ENCODE peak calls at places on chromosomes 5 and 9, in four cellular contexts. S is K562, V is HCT116, H is SK-N-SH. D is an unnamed sample.

GRCh38 chr5:134911285-134912215 is 6.6 kb downstream of the PCBD2 start:
- DNase-seq in S (no peak), V (no peak), H (no peak), D (no peak)

GRCh38 chr9:16924311-16924915 is 53.9 kb upstream of the BNC2 start:
- DNase-seq in S (no peak), V (no peak), H (no peak), D (no peak)

GRCh38 chr5:102713278-102713677 is 41.8 kb upstream of the PAM start:
- DNase-seq in S (no peak), V (no peak), H (no peak), D (no peak)

GRCh38 chr5:95530441-95530840 is 24.3 kb downstream of the SKIC3 start:
- DNase-seq in S (no peak), V (no peak), H (no peak), D (no peak)

GRCh38 chr5:179137643-179138567 is 77.7 kb downstream of the ZNF354C start:
- DNase-seq in S (no peak), V (no peak), H (peak; percentile 55), D (no peak)

GRCh38 chr5:170353946-170354345 is 35.2 kb downstream of the KCNMB1 start:
- DNase-seq in S (no peak), V (no peak), H (peak; percentile 63), D (no peak)

GRCh38 chr5:9302228-9302627 is 243.6 kb downstream of the SEMA5A start:
- DNase-seq in S (no peak), V (no peak), H (no peak), D (no peak)

GRCh38 chr9:88721028-88721427 is 186.1 kb downstream of the NXNL2 start:
- DNase-seq in S (no peak), V (no peak), H (no peak), D (no peak)

GRCh38 chr5:160064979-160065619 is 54.2 kb downstream of the PWWP2A start:
- DNase-seq in S (no peak), V (no peak), H (peak; percentile 23), D (no peak)

GRCh38 chr9:8156336-8156735 is 356.8 kb upstream of the DMAC1 start:
- DNase-seq in S (no peak), V (no peak), H (no peak), D (no peak)

GRCh38 chr9:128067622-128067897 is 440 bp upstream of the NAIF1 start:
- DNase-seq in S (no peak), V (no peak), H (no peak), D (no peak)

GRCh38 chr9:126361810-126362238 is 35.2 kb downstream of the MVB12B start:
- DNase-seq in S (no peak), V (no peak), H (no peak), D (no peak)

DNA sequence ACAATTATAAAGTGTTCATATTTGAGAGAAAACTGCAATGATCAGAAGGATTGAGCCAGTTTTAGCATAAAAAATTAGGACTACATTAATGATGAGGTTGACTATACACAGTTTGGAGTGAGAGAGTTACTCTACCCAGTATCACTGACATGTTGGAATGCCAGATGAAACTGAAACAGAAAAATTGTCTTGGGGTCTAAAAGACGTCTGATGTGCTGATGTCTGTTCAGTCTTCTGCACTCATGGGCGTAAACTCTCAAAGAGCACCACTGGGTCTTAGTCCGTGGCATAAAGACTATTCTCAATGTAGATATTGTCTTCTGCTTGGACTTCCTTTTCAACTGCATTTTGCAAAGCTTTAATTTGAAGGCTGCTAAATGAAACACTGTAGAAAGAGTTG is 29.5 kb downstream of the HAVCR1 start:
- DNase-seq in S (no peak), V (no peak), H (no peak), D (no peak)
- TF ChIP-seq JUND in S (no peak), V (no peak), H (no peak), D (no peak)

GRCh38 chr5:165914462-165914861 is 2377.0 kb upstream of the WWC1 start:
- DNase-seq in S (no peak), V (no peak), H (no peak), D (no peak)

GRCh38 chr5:165913059-165913458 is 2378.4 kb upstream of the WWC1 start:
- DNase-seq in S (no peak), V (no peak), H (no peak), D (no peak)
- TF ChIP-seq JUND in S (no peak), V (no peak), H (no peak), D (no peak)

DNA sequence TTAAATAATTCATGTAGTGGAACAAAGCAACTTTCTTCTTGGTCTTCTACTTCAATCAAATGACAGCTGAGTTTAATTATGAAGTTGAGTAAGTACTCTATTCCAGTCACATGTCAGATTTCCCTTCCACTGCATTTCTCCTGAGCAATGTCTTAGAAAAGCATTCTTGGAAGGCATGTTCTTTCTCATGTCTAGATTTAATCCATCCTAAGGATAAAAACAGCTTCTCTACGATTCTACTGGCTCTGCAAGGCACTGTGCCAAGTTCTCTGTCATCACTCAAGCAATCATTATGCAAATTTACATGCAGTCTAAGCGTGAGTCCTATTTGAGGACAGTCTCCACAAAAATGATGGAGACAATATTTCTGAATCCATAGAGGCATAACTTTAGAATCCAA is 142.4 kb downstream of the YIPF5 start:
- DNase-seq in S (no peak), V (no peak), H (no peak), D (no peak)
- TF ChIP-seq JUND in S (no peak), V (no peak), H (peak; percentile 38), D (no peak)

GRCh38 chr5:106171708-106172107 is 1499.0 kb downstream of the EFNA5 start:
- DNase-seq in S (no peak), V (no peak), H (no peak), D (no peak)
- TF ChIP-seq JUND in S (no peak), V (no peak), H (peak; percentile 44), D (no peak)

DNA sequence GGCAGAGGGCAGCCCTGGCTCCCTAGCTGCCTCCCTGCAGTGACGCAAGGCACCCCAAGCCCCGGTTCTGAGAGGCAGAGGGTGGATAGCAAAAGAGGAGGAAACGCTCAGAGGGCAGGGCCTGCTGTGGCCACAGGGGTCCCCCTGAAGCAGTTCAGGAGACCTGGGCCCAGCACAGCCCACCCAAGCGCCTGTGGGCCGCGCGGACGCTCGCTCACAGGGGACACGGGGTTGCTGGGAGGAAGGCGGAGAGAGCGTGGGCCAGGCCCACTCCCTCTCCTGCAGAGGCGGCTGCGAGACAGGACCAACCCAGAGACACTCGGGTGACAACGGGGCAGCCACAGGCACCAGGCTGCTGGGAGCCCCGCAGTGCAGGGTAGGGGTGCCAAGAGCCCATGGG is 7.9 kb upstream of the TMEM210 start:
- DNase-seq in S (no peak), V (no peak), H (no peak), D (no peak)
- TF ChIP-seq JUND in S (no peak), V (no peak), H (no peak), D (no peak)

GRCh38 chr5:142425286-142426065 is 100.7 kb upstream of the SPRY4 start:
- DNase-seq in S (no peak), V (no peak), H (no peak), D (no peak)
- TF ChIP-seq JUND in S (no peak), V (no peak), H (no peak), D (no peak)

DNA sequence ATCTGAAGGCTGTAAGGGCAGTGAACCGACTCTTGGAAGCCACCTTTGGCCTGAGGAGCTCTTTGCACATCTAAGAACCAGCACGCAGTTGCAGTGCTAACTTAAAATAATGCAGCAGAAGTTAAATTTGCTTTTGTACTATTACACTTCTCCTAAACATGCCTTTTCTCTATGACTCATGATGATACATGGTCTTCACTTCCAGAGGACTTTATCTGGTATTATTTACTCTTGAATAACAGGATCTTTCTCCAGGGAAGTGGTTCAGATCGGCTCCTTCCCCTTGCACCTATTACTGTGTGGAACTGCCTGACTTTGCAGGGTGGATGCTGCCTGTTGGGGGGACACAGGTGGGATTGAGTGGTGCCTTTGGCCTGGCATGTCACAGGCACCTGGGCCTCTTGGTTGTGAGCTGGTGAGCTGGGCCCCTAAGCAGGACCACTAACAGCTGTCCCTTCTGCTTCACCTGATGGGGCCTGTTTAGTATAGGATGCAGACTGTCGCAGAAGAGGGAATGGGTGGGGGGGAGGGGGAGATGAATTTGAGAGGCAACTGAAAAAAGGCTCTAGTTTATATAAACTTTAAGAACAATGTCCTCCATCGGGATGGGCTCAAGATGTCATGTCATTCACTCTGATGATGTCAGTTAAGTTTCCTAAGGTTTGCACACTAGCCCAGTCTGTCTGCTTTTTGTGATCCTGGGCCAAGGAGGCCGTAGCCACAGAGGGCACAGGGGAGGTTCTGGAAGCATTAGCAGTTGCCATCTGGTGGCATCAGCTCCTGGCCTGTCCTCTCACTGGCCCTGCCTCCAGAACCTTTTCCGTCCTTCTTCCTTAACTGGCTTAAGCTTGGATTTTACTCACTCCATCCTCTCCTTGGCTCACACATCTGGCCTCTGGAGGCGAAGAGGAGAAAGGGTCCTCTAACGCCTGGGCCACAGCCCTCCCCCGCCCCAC is 33.9 kb upstream of the GABBR2 start:
- DNase-seq in S (no peak), V (no peak), H (no peak), D (no peak)
- TF ChIP-seq JUND in S (no peak), V (no peak), H (peak; percentile 10), D (no peak)

GRCh38 chr5:79255786-79256557 is 20.0 kb downstream of the JMY start:
- DNase-seq in S (peak; percentile 27), V (peak; percentile 31), H (peak; percentile 47), D (no peak)
- TF ChIP-seq JUND in S (no peak), V (no peak), H (no peak), D (no peak)